ENCODE peak calls at places on chromosome 7, in eight cellular contexts. C is A673, I is AG04450, X is aorta, D is kidney epithelial cell, E is brain microvascular endothelial cell, Z is GM23248, J is WERI-Rb-1. Q is an unnamed sample. For H3K27me3, the result is how much of the 10 kb centered on the place peaks cover.

GRCh38 chr7:42527004-42527403 is 290.0 kb upstream of the GLI3 start:
- DNase-seq in E (no peak), I (no peak), Z (peak), X (no peak), C (no peak), J (no peak), D (no peak), Q (no peak)

GRCh38 chr7:29000346-29000745 is 42.2 kb upstream of the TRIL start:
- DNase-seq in I (no peak), D (no peak), Z (no peak), J (no peak), C (no peak), X (no peak), E (no peak), Q (no peak)

GRCh38 chr7:87007063-87007462 is 52.4 kb downstream of the ELAPOR2 start:
- DNase-seq in Z (no peak), I (no peak), J (no peak), X (no peak), E (no peak), C (no peak), D (no peak), Q (no peak)

GRCh38 chr7:148503900-148504487 is 86.6 kb upstream of the C7orf33 start:
- DNase-seq in Z (peak), D (no peak), I (no peak), C (peak), X (no peak), E (no peak), J (no peak), Q (no peak)

GRCh38 chr7:14195896-14196295 is 206.4 kb upstream of the ETV1 start:
- DNase-seq in E (no peak), C (peak), X (no peak), Z (peak), D (no peak), J (no peak), I (no peak), Q (no peak)

GRCh38 chr7:130593033-130593432 is 75.5 kb downstream of the COPG2 start:
- DNase-seq in J (no peak), D (no peak), I (no peak), Z (no peak), C (no peak), X (no peak), E (no peak), Q (no peak)

GRCh38 chr7:99359465-99360154 is 14.9 kb upstream of the ARPC1B start:
- DNase-seq in X (no peak), I (no peak), C (no peak), E (no peak), Z (no peak), D (no peak), J (peak), Q (peak)

GRCh38 chr7:142104550-142105527 is 6.7 kb upstream of the MGAM2 start:
- DNase-seq in E (no peak), I (no peak), C (no peak), X (peak), J (no peak), Z (peak), D (peak), Q (no peak)

GRCh38 chr7:54778696-54779285 is 19.8 kb upstream of the SEC61G start:
- DNase-seq in E (no peak), J (no peak), I (no peak), C (no peak), D (no peak), Z (peak), X (no peak), Q (no peak)

GRCh38 chr7:131157530-131158243 is 170.0 kb upstream of the MKLN1 start:
- DNase-seq in J (no peak), E (no peak), C (no peak), Z (peak), D (no peak), I (no peak), X (no peak), Q (no peak)

GRCh38 chr7:140683657-140684056 is 10.9 kb downstream of the ADCK2 start:
- DNase-seq in J (no peak), C (no peak), X (no peak), Z (no peak), E (no peak), I (no peak), D (no peak), Q (no peak)

GRCh38 chr7:19455508-19456132 is 253.2 kb downstream of the POLR1F start:
- DNase-seq in D (no peak), C (no peak), Z (no peak), E (no peak), J (no peak), X (no peak), I (no peak), Q (no peak)

GRCh38 chr7:82441916-82442478 is 1.6 kb downstream of the CACNA2D1 start:
- DNase-seq in X (no peak), Z (peak), J (no peak), D (no peak), E (no peak), C (no peak), I (no peak), Q (peak)

GRCh38 chr7:30309302-30309701 is 24.9 kb downstream of the ZNRF2 start:
- DNase-seq in I (no peak), C (no peak), Z (no peak), D (no peak), X (no peak), J (no peak), E (no peak), Q (no peak)

GRCh38 chr7:99839560-99840011 is 11.8 kb downstream of the CYP3A43 start:
- DNase-seq in E (no peak), Z (no peak), X (no peak), C (no peak), J (no peak), I (no peak), D (no peak), Q (peak)

GRCh38 chr7:45971661-45972175 is 50.6 kb upstream of the IGFBP3 start:
- DNase-seq in J (no peak), E (no peak), D (no peak), C (no peak), I (no peak), X (no peak), Z (no peak), Q (peak)

GRCh38 chr7:81616951-81617350 is 152.9 kb downstream of the HGF start:
- DNase-seq in C (no peak), E (peak), I (no peak), J (no peak), X (no peak), Z (peak), D (no peak), Q (no peak)

GRCh38 chr7:99080679-99081078 is 63.2 kb downstream of the SMURF1 start:
- DNase-seq in E (no peak), C (no peak), X (no peak), J (no peak), Z (no peak), D (no peak), I (no peak), Q (no peak)

GRCh38 chr7:110801502-110801901 is 289.4 kb upstream of the LRRN3 start:
- DNase-seq in C (no peak), E (no peak), J (no peak), X (no peak), I (no peak), Z (no peak), D (no peak), Q (no peak)

GRCh38 chr7:5549096-5549896 is 125.7 kb upstream of the TNRC18 start:
- DNase-seq in C (peak), X (no peak), Z (peak), I (no peak), J (no peak), D (no peak), E (peak), Q (peak)

GRCh38 chr7:11170160-11170559 is 196.5 kb downstream of the PHF14 start:
- DNase-seq in E (no peak), C (peak), X (no peak), D (no peak), J (no peak), Z (no peak), I (no peak), Q (no peak)

GRCh38 chr7:20831451-20831850 is 44.8 kb upstream of the SP8 start:
- DNase-seq in E (no peak), D (no peak), X (no peak), I (no peak), J (peak), C (no peak), Z (no peak), Q (peak)

GRCh38 chr7:21850531-21851285 is 95.0 kb downstream of the CDCA7L start:
- DNase-seq in D (no peak), E (peak), X (no peak), C (peak), Z (peak), I (no peak), J (no peak), Q (no peak)

GRCh38 chr7:96414931-96415292 is 93.0 kb upstream of the SLC25A13 start:
- DNase-seq in J (peak), X (no peak), I (no peak), E (peak), D (no peak), Z (peak), C (peak), Q (peak)

GRCh38 chr7:150962743-150963399 is 15.2 kb downstream of the KCNH2 start:
- DNase-seq in E (no peak), I (no peak), X (no peak), Z (peak), C (peak), J (peak), D (no peak), Q (peak)

GRCh38 chr7:101496017-101496416 is 133.1 kb downstream of the MYL10 start:
- DNase-seq in X (peak), I (no peak), J (no peak), E (no peak), Z (no peak), C (no peak), D (no peak), Q (no peak)

GRCh38 chr7:151381333-151382078 is 28.3 kb downstream of the WDR86 start:
- DNase-seq in D (no peak), J (peak), Z (peak), X (no peak), I (no peak), E (no peak), C (no peak), Q (peak)

GRCh38 chr7:20301311-20301939 is 29.3 kb upstream of the ITGB8 start:
- DNase-seq in X (no peak), I (no peak), C (peak), J (no peak), E (peak), Z (peak), D (no peak), Q (no peak)

GRCh38 chr7:44749992-44750391 is 1.3 kb downstream of the ZMIZ2 start:
- DNase-seq in C (no peak), I (no peak), D (no peak), E (no peak), J (no peak), X (no peak), Z (no peak), Q (no peak)
- H3K4me3 ChIP-seq in C (peak), I (peak), D (peak), E (peak), J (no peak), X (no peak), Z (peak), Q (no peak)

GRCh38 chr7:1210979-1211608 is 21.6 kb upstream of the UNCX start:
- DNase-seq in X (no peak), I (no peak), J (peak), E (no peak), Z (peak), C (no peak), D (no peak), Q (peak)

GRCh38 chr7:1210321-1210978 is 22.2 kb upstream of the UNCX start:
- DNase-seq in X (no peak), E (no peak), D (no peak), J (no peak), C (peak), I (no peak), Z (no peak), Q (no peak)

GRCh38 chr7:1211611-1212010 is 21.1 kb upstream of the UNCX start:
- DNase-seq in E (no peak), I (no peak), D (no peak), X (no peak), Z (no peak), J (no peak), C (no peak), Q (no peak)

GRCh38 chr7:1218541-1219165 is 14.0 kb upstream of the UNCX start:
- DNase-seq in D (no peak), C (no peak), I (no peak), J (no peak), Z (no peak), E (no peak), X (no peak), Q (peak)

GRCh38 chr7:1214516-1214915 is 18.2 kb upstream of the UNCX start:
- DNase-seq in C (no peak), D (no peak), I (no peak), J (no peak), Z (no peak), X (no peak), E (no peak), Q (peak)
- H3K27me3 ChIP-seq in C (under half), D (under half), I (half or more), J (under half), Z (half or more), X (under half), E (under half), Q (under half)

GRCh38 chr7:69817096-69817495 is 218.8 kb downstream of the AUTS2 start:
- DNase-seq in E (no peak), I (no peak), J (no peak), D (no peak), X (no peak), C (no peak), Z (peak), Q (no peak)

GRCh38 chr7:69812756-69813155 is 214.5 kb downstream of the AUTS2 start:
- DNase-seq in D (no peak), C (no peak), Z (no peak), E (no peak), X (no peak), J (no peak), I (no peak), Q (no peak)

GRCh38 chr7:69811682-69812344 is 213.5 kb downstream of the AUTS2 start:
- DNase-seq in J (no peak), Z (no peak), D (no peak), E (no peak), X (no peak), I (no peak), C (no peak), Q (no peak)

GRCh38 chr7:69813637-69814240 is 215.5 kb downstream of the AUTS2 start:
- DNase-seq in E (no peak), C (peak), X (no peak), I (no peak), J (no peak), D (no peak), Z (no peak), Q (no peak)

GRCh38 chr7:69814421-69814962 is 216.2 kb downstream of the AUTS2 start:
- DNase-seq in J (no peak), C (no peak), X (peak), E (no peak), D (no peak), Z (peak), I (no peak), Q (peak)
- H3K4me3 ChIP-seq in J (no peak), C (no peak), X (no peak), E (no peak), D (no peak), Z (peak), I (no peak), Q (no peak)

GRCh38 chr7:116500071-116500853 is 724 bp downstream of the CAV2 start:
- DNase-seq in J (peak), Z (peak), I (no peak), D (no peak), C (peak), E (no peak), X (peak), Q (peak)

GRCh38 chr7:116499168-116500070 is at the start of gene CAV2:
- DNase-seq in C (peak), E (no peak), Z (peak), D (no peak), X (peak), I (no peak), J (peak), Q (peak)

GRCh38 chr7:116495737-116496136 is 3.8 kb upstream of the CAV2 start:
- DNase-seq in E (no peak), D (no peak), I (no peak), J (no peak), Z (peak), X (no peak), C (no peak), Q (no peak)

GRCh38 chr7:116496653-116497052 is 2.9 kb upstream of the CAV2 start:
- DNase-seq in D (no peak), X (no peak), Z (no peak), C (no peak), I (no peak), E (no peak), J (no peak), Q (no peak)

GRCh38 chr7:116497708-116498107 is 1.8 kb upstream of the CAV2 start:
- DNase-seq in I (no peak), X (no peak), E (no peak), J (no peak), Z (peak), D (no peak), C (no peak), Q (no peak)
- H3K27me3 ChIP-seq in I (under half), X (under half), E (under half), J (half or more), Z (under half), D (under half), C (under half), Q (under half)

GRCh38 chr7:25272265-25272664 is 44.0 kb upstream of the NPVF start:
- DNase-seq in Z (no peak), C (no peak), D (no peak), I (no peak), E (no peak), J (no peak), X (no peak), Q (no peak)
- H3K4me3 ChIP-seq in Z (no peak), C (no peak), D (no peak), I (no peak), E (no peak), J (no peak), X (no peak), Q (no peak)

GRCh38 chr7:143363011-143363937 is 761 bp upstream of the FAM131B start:
- DNase-seq in E (no peak), C (no peak), D (no peak), Z (no peak), J (no peak), I (no peak), X (no peak), Q (no peak)
- H3K27me3 ChIP-seq in E (under half), C (half or more), D (under half), Z (under half), J (under half), I (under half), X (under half), Q (under half)

DNA sequence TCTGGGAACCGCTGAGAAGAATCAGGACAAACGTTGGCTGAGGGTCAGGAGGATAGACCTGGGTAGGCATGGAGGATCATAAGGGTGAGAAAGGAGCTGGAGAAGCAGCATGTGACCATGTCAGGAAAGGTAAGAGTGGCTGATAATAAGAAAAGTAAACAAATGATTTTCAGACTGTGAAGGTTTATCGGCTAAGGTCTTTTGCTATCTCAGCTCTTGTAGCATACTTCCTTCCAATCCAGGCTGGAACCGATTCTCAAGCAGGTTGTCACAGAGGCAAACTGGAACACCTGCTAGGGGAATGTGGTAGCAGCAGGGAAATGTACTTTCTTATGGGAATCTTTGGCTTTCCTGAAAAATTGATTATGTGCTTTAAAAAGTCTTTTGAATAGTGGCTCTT is 74.7 kb downstream of the TMEM168 start:
- DNase-seq in I (no peak), D (no peak), X (no peak), J (no peak), E (no peak), Z (no peak), C (no peak), Q (no peak)
- H3K4me3 ChIP-seq in I (no peak), D (no peak), X (no peak), J (no peak), E (no peak), Z (no peak), C (no peak), Q (no peak)

GRCh38 chr7:88757371-88757770 is 2.1 kb upstream of the ZNF804B start:
- DNase-seq in Z (no peak), E (no peak), X (no peak), I (no peak), C (no peak), D (no peak), J (no peak), Q (no peak)
- H3K27me3 ChIP-seq in Z (under half), E (under half), X (under half), I (under half), C (half or more), D (under half), J (under half), Q (under half)

Q was measured in H7.